ENCODE peak calls at places on chromosome 4, in six cellular contexts. U is immature natural killer cell, Q is NCI-H2081, D is mucosa of descending colon, H is lower lobe of right lung, R is GOT3. V is an unnamed sample.

GRCh38 chr4:153223935-153224334 is 19.7 kb downstream of the TRIM2 start:
- DNase-seq in R (no peak), Q (no peak), H (no peak), U (no peak), D (no peak), V (no peak)

GRCh38 chr4:159206427-159206871 is 103.6 kb downstream of the RAPGEF2 start:
- DNase-seq in H (no peak), D (no peak), Q (no peak), U (peak), R (no peak), V (peak)

GRCh38 chr4:90120037-90120436 is 7.2 kb upstream of the CCSER1 start:
- DNase-seq in Q (no peak), R (no peak), D (no peak), H (no peak), U (no peak), V (no peak)

GRCh38 chr4:87498446-87498900 is 30.7 kb downstream of the SPARCL1 start:
- DNase-seq in R (no peak), Q (no peak), U (no peak), H (no peak), D (no peak), V (no peak)

GRCh38 chr4:8730681-8731080 is 138.1 kb downstream of the CPZ start:
- DNase-seq in D (no peak), U (no peak), Q (no peak), R (no peak), H (peak), V (no peak)

GRCh38 chr4:105399535-105400161 is 74.2 kb downstream of the PPA2 start:
- DNase-seq in U (no peak), Q (no peak), D (no peak), H (no peak), R (no peak), V (peak)

GRCh38 chr4:110124721-110125120 is 73.7 kb downstream of the ELOVL6 start:
- DNase-seq in Q (no peak), H (no peak), U (no peak), D (no peak), R (no peak), V (no peak)

GRCh38 chr4:4323705-4324534 is 33.9 kb downstream of the ZBTB49 start:
- DNase-seq in H (no peak), D (no peak), U (no peak), R (no peak), Q (no peak), V (no peak)

GRCh38 chr4:992297-993110 is 700 bp downstream of the SLC26A1 start:
- DNase-seq in H (peak), D (peak), U (no peak), Q (no peak), R (no peak), V (peak)